ENCODE peak calls at places on chromosomes 16 and 17, in eight cellular contexts. V, B, Y, P, Z, G, E and T are unnamed samples.
A peak's percentile ranks its signal among the peaks of the same experiment; 100 is the strongest.

GRCh38 chr17:5272313-5272712 is 9.8 kb upstream of the RABEP1 start:
- DNase-seq in V (no peak), B (no peak), Y (no peak), P (no peak), Z (no peak), G (no peak), E (no peak), T (no peak)

GRCh38 chr16:66409156-66409555 is 17.9 kb upstream of the BEAN1 start:
- DNase-seq in V (no peak), B (no peak), Y (no peak), P (no peak), Z (no peak), G (no peak), E (no peak), T (no peak)

GRCh38 chr17:21163101-21163500 is 36.3 kb downstream of the DHRS7B start:
- DNase-seq in V (no peak), B (no peak), Y (no peak), P (no peak), Z (no peak), G (no peak), E (no peak), T (no peak)

GRCh38 chr17:75888484-75888883 is 8.3 kb downstream of the TRIM65 start:
- DNase-seq in V (no peak), B (no peak), Y (no peak), P (no peak), Z (no peak), G (no peak), E (no peak), T (peak; percentile 49)

GRCh38 chr17:45752246-45752645 is 31.9 kb upstream of the CRHR1 start:
- DNase-seq in V (no peak), B (no peak), Y (no peak), P (no peak), Z (no peak), G (no peak), E (no peak), T (peak; percentile 25)

GRCh38 chr17:16288860-16289571 is 64.3 kb downstream of the CENPV start:
- DNase-seq in V (no peak), B (no peak), Y (peak; percentile 85), P (no peak), Z (no peak), G (no peak), E (no peak), T (no peak)

GRCh38 chr16:23318639-23319038 is 16.5 kb downstream of the SCNN1B start:
- DNase-seq in V (peak; percentile 61), B (no peak), Y (no peak), P (no peak), Z (no peak), G (no peak), E (peak; percentile 88), T (no peak)

GRCh38 chr17:511001-511690 is 158.5 kb upstream of the RPH3AL start:
- DNase-seq in V (no peak), B (no peak), Y (no peak), P (no peak), Z (no peak), G (no peak), E (no peak), T (peak; percentile 74)

GRCh38 chr16:67663151-67663876 is 2.6 kb downstream of the PARD6A start:
- DNase-seq in V (no peak), B (peak; percentile 71), Y (no peak), P (no peak), Z (no peak), G (no peak), E (no peak), T (peak; percentile 63)

GRCh38 chr17:75105269-75106080 is 4.3 kb upstream of the ARMC7 start:
- DNase-seq in V (peak; percentile 85), B (peak; percentile 90), Y (peak; percentile 55), P (no peak), Z (no peak), G (no peak), E (peak; percentile 85), T (no peak)

GRCh38 chr17:47694818-47695663 is 1.1 kb downstream of the TBKBP1 start:
- DNase-seq in V (peak; percentile 61), B (no peak), Y (no peak), P (no peak), Z (peak; percentile 79), G (peak; percentile 60), E (peak; percentile 73), T (peak; percentile 87)

GRCh38 chr17:80363518-80364090 is 51.4 kb upstream of the ENDOV start:
- DNase-seq in V (no peak), B (no peak), Y (no peak), P (no peak), Z (no peak), G (no peak), E (no peak), T (peak; percentile 65)

GRCh38 chr17:44826123-44826790 is 3.8 kb downstream of the GJC1 start:
- DNase-seq in V (no peak), B (no peak), Y (no peak), P (no peak), Z (no peak), G (no peak), E (no peak), T (peak; percentile 57)

GRCh38 chr16:30458561-30459394 is 13.1 kb upstream of the SEPHS2 start:
- DNase-seq in V (peak; percentile 52), B (no peak), Y (peak; percentile 63), P (peak; percentile 92), Z (no peak), G (no peak), E (peak; percentile 82), T (peak; percentile 68)

GRCh38 chr16:23668873-23669272 is 9.8 kb upstream of the PLK1 start:
- DNase-seq in V (no peak), B (no peak), Y (no peak), P (no peak), Z (no peak), G (no peak), E (no peak), T (no peak)

GRCh38 chr17:75869282-75870141 is 8.9 kb downstream of the TRIM47 start:
- DNase-seq in V (no peak), B (peak; percentile 56), Y (peak; percentile 99), P (no peak), Z (no peak), G (peak; percentile 68), E (no peak), T (peak; percentile 85)

DNA sequence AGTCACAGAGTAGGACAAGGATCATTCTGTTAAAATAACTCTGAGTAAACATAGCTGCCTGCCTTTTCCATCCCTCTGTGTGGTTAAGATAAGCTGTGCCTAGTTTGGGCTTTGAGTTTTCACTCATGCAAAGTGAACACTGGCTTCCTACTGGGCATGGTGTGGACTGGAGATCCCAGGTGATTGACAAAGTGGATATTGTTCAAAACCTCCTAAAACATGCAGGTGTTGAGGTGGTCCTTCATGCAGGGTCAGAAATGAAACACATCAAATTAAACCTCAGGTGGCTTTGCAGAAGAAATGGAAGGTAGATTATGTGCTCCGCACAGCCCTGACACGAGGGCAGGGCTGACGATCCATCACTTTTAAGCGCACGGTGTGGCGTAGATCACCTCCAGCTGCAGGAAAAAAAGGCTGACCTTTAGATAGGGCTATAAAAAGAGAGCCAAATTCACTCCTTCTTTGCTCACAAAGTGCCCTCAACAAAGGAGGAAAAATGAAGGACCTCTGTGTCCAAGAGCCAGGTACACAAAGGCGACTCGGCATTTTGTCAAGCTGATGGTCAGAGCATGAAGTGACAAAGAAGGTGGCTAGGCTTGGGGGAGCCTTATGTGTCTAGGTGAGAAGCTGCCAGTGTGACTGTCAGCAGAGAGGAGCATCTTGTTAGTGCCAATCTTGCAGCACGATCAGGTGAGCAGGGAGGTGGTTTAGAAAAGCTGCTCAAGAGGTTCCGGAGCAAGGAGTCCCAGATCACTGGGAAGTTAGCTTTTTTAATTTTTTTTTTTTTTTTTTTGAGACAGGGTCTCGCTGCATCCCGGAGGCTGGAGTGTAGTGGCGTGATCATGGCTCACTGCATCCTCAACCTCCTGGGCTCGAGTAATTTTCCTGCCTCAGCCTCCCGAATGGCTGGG is 19.9 kb upstream of the ITPRIPL2 start:
- DNase-seq in V (no peak), B (no peak), Y (peak; percentile 66), P (no peak), Z (no peak), G (no peak), E (no peak), T (no peak)
- TF ChIP-seq EP300 in V (no peak), B (no peak), Y (peak; percentile 18), P (no peak), Z (no peak), G (no peak), E (no peak), T (no peak)

GRCh38 chr17:59786536-59787319 is 79.3 kb downstream of the VMP1 start:
- DNase-seq in V (peak; percentile 61), B (peak; percentile 81), Y (peak; percentile 100), P (peak; percentile 92), Z (no peak), G (no peak), E (peak; percentile 87), T (peak; percentile 77)
- TF ChIP-seq POLR2A in V (no peak), B (no peak), Y (peak; percentile 65), P (peak; percentile 39), Z (no peak), G (peak; percentile 18), E (peak; percentile 41), T (no peak)

DNA sequence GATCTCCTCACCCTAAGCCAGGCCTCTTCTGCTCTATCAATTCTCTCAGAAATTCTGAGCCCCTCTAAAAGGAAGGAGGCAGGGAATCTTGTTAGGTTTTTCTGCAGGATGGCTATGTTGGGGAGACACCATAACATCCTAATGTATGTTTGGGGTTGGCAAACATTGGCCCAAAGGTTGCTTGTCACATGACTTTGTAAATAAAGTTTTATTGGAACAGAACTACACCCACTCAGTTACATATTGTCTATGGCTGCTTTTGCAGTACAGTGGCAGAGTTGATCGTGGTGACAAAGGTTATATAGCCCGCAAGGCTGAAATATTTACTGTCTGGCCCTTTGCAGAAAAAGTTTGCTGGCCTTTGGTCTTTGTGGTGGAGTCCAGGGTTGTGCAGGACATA is 409.4 kb downstream of the XYLT1 start:
- DNase-seq in V (no peak), B (no peak), Y (no peak), P (no peak), Z (no peak), G (no peak), E (no peak), T (no peak)
- TF ChIP-seq EP300 in V (no peak), B (no peak), Y (no peak), P (no peak), Z (no peak), G (no peak), E (no peak), T (no peak)

DNA sequence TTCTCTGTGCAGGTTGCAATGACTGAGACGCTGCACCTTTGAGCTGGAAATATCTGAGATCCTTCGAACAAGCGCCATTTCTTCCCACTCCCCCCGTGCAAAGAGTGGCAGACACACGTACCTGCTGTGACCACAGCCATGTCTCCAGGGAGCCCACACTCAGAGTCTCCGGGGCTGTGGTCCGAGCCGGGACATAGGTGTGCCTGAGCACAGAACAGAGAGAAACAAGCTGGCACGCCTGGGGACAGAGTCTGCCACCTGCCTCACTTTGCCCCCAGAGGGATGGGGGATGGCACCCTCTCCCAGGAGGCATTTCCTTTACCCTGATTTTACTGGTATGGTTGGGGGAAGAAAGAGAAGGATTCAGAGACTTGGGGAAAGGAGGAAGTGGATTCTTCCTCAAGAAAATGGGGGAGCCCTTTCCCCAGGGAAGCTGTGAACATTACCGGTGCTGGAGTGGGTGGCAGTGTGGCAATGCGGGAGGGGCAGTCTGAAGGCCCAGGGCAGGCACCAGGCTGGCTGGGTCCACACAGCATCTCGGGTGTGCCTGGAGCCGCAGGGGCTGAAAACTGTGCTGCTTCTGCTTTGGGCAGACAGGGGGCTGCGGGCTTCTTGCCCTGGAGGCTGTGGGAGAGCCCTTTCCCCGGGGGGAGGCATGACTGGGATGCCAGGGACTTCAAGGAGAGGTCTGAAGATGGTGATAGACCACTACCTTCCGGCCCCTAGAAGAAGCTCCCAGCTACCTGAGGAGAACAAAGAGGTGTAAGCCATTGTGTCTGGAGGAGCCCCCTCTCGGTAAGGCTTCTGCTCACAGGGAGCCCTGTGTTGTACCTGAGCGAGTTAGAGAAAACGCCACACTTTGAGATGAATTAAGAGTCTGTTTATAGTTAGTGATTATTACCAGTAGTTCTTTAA is 6.6 kb upstream of the PIK3R6 start:
- DNase-seq in V (no peak), B (no peak), Y (no peak), P (no peak), Z (no peak), G (no peak), E (no peak), T (no peak)
- TF ChIP-seq POLR2A in V (no peak), B (no peak), Y (no peak), P (no peak), Z (no peak), G (no peak), E (no peak), T (no peak)